ENCODE peak calls at places on chromosomes 13 and 19, in eight cellular contexts. N is neural progenitor cell, F is heart right ventricle, G is fibroblast of lung, L is H1, X is GM23338, T is ovary, A is cardiac muscle cell. Z is an unnamed sample. For H3K4me1, the result is how much of the 10 kb centered on the place peaks cover.

GRCh38 chr19:30416375-30416774 is 44.2 kb downstream of the ZNF536 start:
- DNase-seq in N (no peak), F (no peak), G (no peak), L (peak), X (no peak), T (no peak), A (no peak), Z (no peak)

GRCh38 chr13:50512602-50513527 is 330.6 kb downstream of the DLEU7 start:
- DNase-seq in N (peak), F (peak), G (peak), L (no peak), X (no peak), T (peak), A (peak), Z (no peak)

GRCh38 chr13:67857581-67858310 is 627.6 kb upstream of the PCDH9 start:
- DNase-seq in N (no peak), F (no peak), G (no peak), L (no peak), X (no peak), T (no peak), A (no peak), Z (no peak)

GRCh38 chr13:21233086-21233485 is 56.6 kb downstream of the MRPL57 start:
- DNase-seq in N (no peak), F (no peak), G (no peak), L (no peak), X (no peak), T (no peak), A (no peak), Z (peak)

GRCh38 chr13:77832339-77833100 is 86.1 kb downstream of the EDNRB start:
- DNase-seq in N (peak), F (no peak), G (peak), L (no peak), X (no peak), T (no peak), A (peak), Z (no peak)

GRCh38 chr19:3849092-3849491 is 19.7 kb downstream of the ZFR2 start:
- DNase-seq in N (peak), F (no peak), G (no peak), L (no peak), X (peak), T (no peak), A (no peak), Z (peak)

GRCh38 chr19:18156841-18157464 is 4.0 kb downstream of the PIK3R2 start:
- DNase-seq in N (no peak), F (peak), G (peak), L (no peak), X (no peak), T (peak), A (peak), Z (peak)

GRCh38 chr13:83692800-83693199 is 189.5 kb downstream of the SLITRK1 start:
- DNase-seq in N (no peak), F (no peak), G (no peak), L (no peak), X (peak), T (no peak), A (no peak), Z (no peak)

GRCh38 chr19:38907670-38908069 is 4.3 kb downstream of the CCER2 start:
- DNase-seq in N (no peak), F (no peak), G (no peak), L (no peak), X (no peak), T (no peak), A (no peak), Z (no peak)

GRCh38 chr19:11485245-11485837 is 4.5 kb upstream of the ELAVL3 start:
- DNase-seq in N (no peak), F (no peak), G (no peak), L (no peak), X (peak), T (no peak), A (no peak), Z (no peak)

GRCh38 chr19:45577111-45577905 is 7.3 kb downstream of the OPA3 start:
- DNase-seq in N (no peak), F (peak), G (peak), L (no peak), X (peak), T (peak), A (peak), Z (peak)

GRCh38 chr19:19053508-19054314 is 10.1 kb upstream of the SLC25A42 start:
- DNase-seq in N (peak), F (peak), G (no peak), L (peak), X (peak), T (peak), A (peak), Z (no peak)

GRCh38 chr13:48731957-48732569 is 78.3 kb downstream of the CYSLTR2 start:
- DNase-seq in N (peak), F (peak), G (no peak), L (peak), X (peak), T (no peak), A (peak), Z (peak)

GRCh38 chr13:106573855-106574254 is 5.9 kb upstream of the ARGLU1 start:
- DNase-seq in N (no peak), F (no peak), G (peak), L (no peak), X (no peak), T (peak), A (peak), Z (no peak)

GRCh38 chr13:92197669-92198068 is 799.2 kb downstream of the GPC5 start:
- DNase-seq in N (no peak), F (no peak), G (peak), L (no peak), X (no peak), T (no peak), A (peak), Z (no peak)

GRCh38 chr13:34065915-34066314 is 248.0 kb downstream of the RFC3 start:
- DNase-seq in N (no peak), F (no peak), G (no peak), L (no peak), X (no peak), T (no peak), A (no peak), Z (peak)

GRCh38 chr13:35210234-35210633 is 266.3 kb downstream of the MAB21L1 start:
- DNase-seq in N (no peak), F (no peak), G (no peak), L (no peak), X (no peak), T (no peak), A (peak), Z (no peak)

GRCh38 chr13:103081435-103081834 is 15.2 kb upstream of the SLC10A2 start:
- DNase-seq in N (no peak), F (no peak), G (no peak), L (no peak), X (no peak), T (no peak), A (no peak), Z (no peak)

GRCh38 chr19:1862424-1863307 is 713 bp downstream of the KLF16 start:
- DNase-seq in N (peak), F (peak), G (no peak), L (peak), X (peak), T (no peak), A (no peak), Z (no peak)

GRCh38 chr13:57925250-57925649 is 293.7 kb downstream of the PCDH17 start:
- DNase-seq in N (no peak), F (no peak), G (peak), L (no peak), X (no peak), T (no peak), A (no peak), Z (no peak)

GRCh38 chr13:35600137-35600536 is 123.6 kb upstream of the MAB21L1 start:
- DNase-seq in N (no peak), F (no peak), G (peak), L (no peak), X (no peak), T (no peak), A (no peak), Z (no peak)

GRCh38 chr13:102922184-102922583 is 76.4 kb downstream of the ERCC5 start:
- DNase-seq in N (no peak), F (no peak), G (no peak), L (no peak), X (no peak), T (no peak), A (no peak), Z (no peak)

GRCh38 chr13:58324130-58324529 is 692.6 kb downstream of the PCDH17 start:
- DNase-seq in N (no peak), F (no peak), G (no peak), L (no peak), X (no peak), T (no peak), A (no peak), Z (no peak)

GRCh38 chr19:55671054-55671378 is 4.0 kb upstream of the EPN1 start:
- DNase-seq in N (no peak), F (no peak), G (no peak), L (no peak), X (no peak), T (no peak), A (no peak), Z (no peak)

GRCh38 chr13:36454962-36455361 is 22.7 kb downstream of the CCNA1 start:
- DNase-seq in N (no peak), F (no peak), G (no peak), L (no peak), X (no peak), T (no peak), A (no peak), Z (no peak)

GRCh38 chr13:51589793-51590192 is 5.5 kb downstream of the WDFY2 start:
- DNase-seq in N (no peak), F (no peak), G (no peak), L (no peak), X (no peak), T (no peak), A (no peak), Z (no peak)

GRCh38 chr19:16751701-16752100 is 32.1 kb downstream of the NWD1 start:
- DNase-seq in N (no peak), F (no peak), G (no peak), L (no peak), X (no peak), T (no peak), A (no peak), Z (no peak)

GRCh38 chr19:55451522-55452380 is 8.7 kb upstream of the SHISA7 start:
- DNase-seq in N (peak), F (no peak), G (no peak), L (peak), X (no peak), T (no peak), A (no peak), Z (no peak)

GRCh38 chr19:4557971-4558941 is 1.2 kb downstream of the SEMA6B start:
- DNase-seq in N (peak), F (no peak), G (no peak), L (peak), X (peak), T (no peak), A (peak), Z (no peak)

GRCh38 chr19:2582984-2583956 is 107.3 kb downstream of the GADD45B start:
- DNase-seq in N (no peak), F (no peak), G (no peak), L (no peak), X (no peak), T (no peak), A (no peak), Z (no peak)

GRCh38 chr19:5326986-5327623 is 13.5 kb downstream of the PTPRS start:
- DNase-seq in N (no peak), F (no peak), G (no peak), L (peak), X (peak), T (no peak), A (no peak), Z (no peak)

GRCh38 chr13:114112826-114113322 is 19.5 kb downstream of the RASA3 start:
- DNase-seq in N (peak), F (no peak), G (no peak), L (no peak), X (peak), T (no peak), A (no peak), Z (no peak)

GRCh38 chr13:111178417-111178816 is 63.3 kb downstream of the ARHGEF7 start:
- DNase-seq in N (no peak), F (no peak), G (peak), L (no peak), X (no peak), T (no peak), A (no peak), Z (no peak)

DNA sequence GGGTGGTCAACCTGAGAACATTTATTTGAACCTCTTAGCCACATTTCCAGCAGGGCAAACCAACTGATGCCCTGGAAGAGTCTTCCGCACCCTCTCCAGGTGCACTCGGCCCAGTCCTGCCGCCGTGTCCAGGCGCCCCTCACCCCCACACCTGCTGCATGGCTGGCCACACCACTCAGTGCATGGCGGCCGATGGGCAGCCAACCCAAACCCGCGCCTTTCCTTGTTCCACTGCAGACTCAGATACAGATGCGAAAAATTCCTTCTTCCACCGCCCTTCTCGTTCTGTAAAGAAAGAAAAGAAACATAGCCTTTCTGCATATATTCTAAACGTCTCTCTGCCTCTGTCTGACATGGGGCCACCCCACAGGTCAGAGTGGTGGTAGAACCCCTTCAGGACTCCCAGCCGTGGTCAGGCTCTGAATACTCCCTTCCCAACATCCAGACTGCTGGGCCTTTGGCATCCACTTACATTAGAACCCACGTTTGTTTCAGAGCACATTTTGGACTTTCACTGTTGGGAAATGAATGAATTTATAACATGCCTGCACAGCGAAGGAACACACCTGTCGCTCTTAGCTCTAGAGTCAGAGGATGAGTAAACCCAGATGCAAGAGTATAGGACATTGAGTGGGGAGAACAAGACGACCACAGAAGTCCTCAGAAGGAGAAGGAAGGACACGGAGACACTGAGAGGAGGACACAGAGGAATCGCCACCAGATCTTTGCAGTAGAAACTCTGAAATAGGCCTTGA is 31.1 kb downstream of the SHISA2 start:
- DNase-seq in N (no peak), F (no peak), G (no peak), L (peak), X (no peak), T (no peak), A (no peak), Z (no peak)
- TF ChIP-seq CTCF in N (no peak), F (no peak), G (no peak), L (no peak), X (no peak), T (no peak), A (no peak), Z (no peak)

DNA sequence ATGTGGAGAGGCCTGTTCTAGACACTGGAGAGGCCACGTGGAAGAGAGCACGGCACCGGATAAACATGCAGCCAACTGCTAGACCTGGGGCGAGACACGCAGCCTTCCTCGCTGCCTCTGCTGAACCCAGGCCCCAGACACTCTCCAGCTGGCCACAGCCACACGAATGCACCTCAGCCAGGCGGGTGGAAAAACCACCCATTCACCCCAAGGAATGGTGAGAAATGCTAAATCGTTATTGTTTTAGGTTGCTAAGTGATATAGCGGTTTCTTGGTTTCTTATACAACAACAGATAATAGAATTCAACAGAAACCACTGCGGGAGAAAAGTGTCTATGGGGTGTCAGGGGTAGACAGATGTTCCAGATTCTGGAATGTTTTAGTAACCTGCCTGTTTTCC is 52.5 kb downstream of the STK24 start:
- DNase-seq in N (no peak), F (no peak), G (no peak), L (no peak), X (no peak), T (no peak), A (no peak), Z (no peak)
- H3K4me1 ChIP-seq in N (under half), F (half or more), G (under half), L (half or more), X (half or more), T (under half), A (half or more), Z (under half)

GRCh38 chr13:30038884-30039283 is 188.5 kb upstream of the UBL3 start:
- DNase-seq in N (peak), F (no peak), G (peak), L (no peak), X (no peak), T (no peak), A (peak), Z (no peak)
- TF ChIP-seq CTCF in N (peak), F (no peak), G (peak), L (no peak), X (no peak), T (no peak), A (no peak), Z (no peak)

DNA sequence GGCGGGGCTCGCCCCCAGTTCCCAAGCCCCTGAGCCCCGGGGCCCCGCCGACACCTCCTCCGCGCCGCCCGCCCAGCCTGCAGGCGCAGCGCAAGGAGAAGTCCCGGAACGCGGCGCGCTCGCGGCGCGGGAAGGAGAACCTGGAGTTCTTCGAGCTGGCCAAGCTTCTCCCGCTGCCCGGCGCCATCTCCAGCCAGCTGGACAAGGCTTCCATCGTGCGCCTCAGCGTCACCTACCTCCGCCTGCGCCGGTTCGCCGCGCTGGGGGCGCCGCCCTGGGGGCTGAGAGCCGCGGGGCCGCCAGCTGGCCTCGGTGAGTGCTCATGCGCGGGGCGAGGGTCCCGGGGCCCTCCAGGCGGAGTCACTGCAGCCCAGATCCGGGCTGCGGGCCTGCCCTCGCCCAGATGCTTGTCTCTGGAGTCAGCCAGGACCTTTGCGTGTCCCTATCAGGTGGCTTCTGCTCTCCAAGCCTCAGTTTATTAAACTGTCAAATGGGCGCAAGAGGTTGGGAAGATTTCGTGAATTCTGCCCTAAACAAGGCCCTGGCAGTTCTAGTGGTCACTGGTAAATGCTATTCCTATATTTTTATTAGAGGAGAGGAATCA is 2.0 kb downstream of the NPAS1 start:
- DNase-seq in N (peak), F (no peak), G (peak), L (peak), X (peak), T (no peak), A (no peak), Z (no peak)
- H3K4me1 ChIP-seq in N (under half), F (under half), G (under half), L (under half), X (under half), T (under half), A (under half), Z (under half)

DNA sequence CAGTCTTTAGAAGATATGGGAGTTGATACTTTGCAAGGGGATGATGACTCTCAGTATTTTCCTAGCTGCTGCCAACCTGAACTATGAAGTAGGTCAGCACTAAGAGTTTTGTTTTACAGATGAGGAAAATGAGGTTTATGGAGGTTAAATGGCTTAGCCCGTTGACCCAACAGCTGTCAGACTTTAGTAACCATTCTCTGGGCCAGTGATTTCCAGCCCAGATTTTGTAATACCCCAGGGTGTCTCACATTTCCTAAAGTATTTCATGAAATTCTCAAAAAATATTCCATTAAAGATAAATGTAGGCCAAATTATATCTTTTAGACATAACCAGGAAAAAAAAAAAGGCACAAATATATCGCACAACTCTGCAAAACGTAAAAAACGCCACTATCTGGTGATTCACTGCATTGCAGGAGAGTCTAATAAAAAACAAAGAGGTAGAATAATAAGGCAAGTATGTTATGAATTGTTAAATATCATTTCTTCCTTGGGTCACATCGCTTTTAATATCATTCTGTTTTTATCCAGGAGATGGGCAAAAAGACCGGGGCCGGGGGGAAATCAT is 112.5 kb downstream of the DACH1 start:
- DNase-seq in N (no peak), F (no peak), G (no peak), L (no peak), X (peak), T (no peak), A (no peak), Z (no peak)
- TF ChIP-seq CTCF in N (peak), F (peak), G (peak), L (no peak), X (peak), T (no peak), A (no peak), Z (peak)

GRCh38 chr13:40994581-40995230 is 24.4 kb downstream of the ELF1 start:
- DNase-seq in N (no peak), F (no peak), G (no peak), L (no peak), X (no peak), T (no peak), A (no peak), Z (peak)
- H3K4me1 ChIP-seq in N (under half), F (under half), G (under half), L (under half), X (under half), T (under half), A (under half), Z (under half)

GRCh38 chr19:49929611-49930482 is 543 bp upstream of the NUP62 start:
- DNase-seq in N (peak), F (peak), G (peak), L (peak), X (peak), T (peak), A (peak), Z (peak)

GRCh38 chr19:49932041-49932451 is 2.7 kb upstream of the NUP62 start:
- DNase-seq in N (no peak), F (no peak), G (no peak), L (no peak), X (no peak), T (no peak), A (no peak), Z (peak)

GRCh38 chr19:49929121-49929610 is at the start of the genes ATF5 and NUP62:
- DNase-seq in N (peak), F (peak), G (peak), L (peak), X (peak), T (peak), A (peak), Z (peak)

GRCh38 chr19:49931293-49932040 is 2.2 kb upstream of the NUP62 start:
- DNase-seq in N (no peak), F (no peak), G (no peak), L (no peak), X (no peak), T (no peak), A (no peak), Z (no peak)

DNA sequence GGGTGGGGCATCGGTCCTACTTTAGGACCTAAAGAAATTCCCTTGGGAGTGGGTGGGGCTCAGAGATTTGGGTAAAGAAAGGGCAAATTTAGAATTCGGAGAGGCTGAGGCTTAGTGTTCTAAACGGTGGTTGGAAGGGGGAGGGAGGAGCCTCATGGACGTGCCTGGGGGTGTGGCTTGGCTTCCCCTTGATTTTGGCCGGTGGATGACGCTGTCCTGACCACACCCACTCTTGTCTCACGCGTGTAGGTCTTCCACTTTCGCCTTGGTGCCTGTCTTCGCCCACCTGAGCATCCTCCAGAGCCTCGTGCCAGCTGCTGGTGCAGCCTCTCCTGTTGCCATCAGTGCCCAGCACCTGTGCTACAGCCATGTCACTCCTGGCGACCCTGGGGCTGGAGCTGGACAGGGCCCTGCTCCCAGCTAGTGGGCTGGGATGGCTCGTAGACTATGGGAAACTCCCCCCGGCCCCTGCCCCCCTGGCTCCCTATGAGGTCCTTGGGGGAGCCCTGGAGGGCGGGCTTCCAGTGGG is 1.2 kb upstream of the NUP62 start:
- DNase-seq in N (no peak), F (peak), G (no peak), L (peak), X (peak), T (peak), A (peak), Z (no peak)
- TF ChIP-seq CTCF in N (no peak), F (no peak), G (no peak), L (no peak), X (no peak), T (no peak), A (no peak), Z (no peak)